ENCODE peak calls at places on chromosome 2, in eight cellular contexts. O is psoas muscle, P is tibial artery, W is tibial nerve, F is neural progenitor cell, I is dorsolateral prefrontal cortex, C is PC-3, Y is vagina. U is an unnamed sample.

GRCh38 chr2:101570121-101570520 is 95.2 kb upstream of the RFX8 start:
- DNase-seq in O (no peak), P (no peak), W (no peak), F (no peak), I (no peak), C (no peak), Y (no peak), U (no peak)

GRCh38 chr2:43792653-43793052 is 18.8 kb downstream of the DYNC2LI1 start:
- DNase-seq in O (no peak), P (no peak), W (no peak), F (no peak), I (no peak), C (no peak), Y (no peak), U (no peak)

GRCh38 chr2:20430461-20431302 is 16.2 kb upstream of the RHOB start:
- DNase-seq in O (no peak), P (peak), W (no peak), F (no peak), I (no peak), C (peak), Y (peak), U (no peak)

GRCh38 chr2:51920509-51920908 is 888.6 kb upstream of the NRXN1 start:
- DNase-seq in O (no peak), P (no peak), W (no peak), F (no peak), I (no peak), C (peak), Y (no peak), U (no peak)

GRCh38 chr2:216317831-216318230 is 54.5 kb downstream of the MARCHF4 start:
- DNase-seq in O (no peak), P (no peak), W (no peak), F (no peak), I (no peak), C (no peak), Y (no peak), U (no peak)

GRCh38 chr2:48009256-48009655 is 103.0 kb upstream of the FBXO11 start:
- DNase-seq in O (no peak), P (no peak), W (no peak), F (no peak), I (no peak), C (no peak), Y (no peak), U (no peak)

GRCh38 chr2:15241208-15241607 is 319.9 kb downstream of the NBAS start:
- DNase-seq in O (no peak), P (no peak), W (no peak), F (no peak), I (no peak), C (peak), Y (no peak), U (no peak)

GRCh38 chr2:43402002-43402401 is 175.6 kb upstream of the ZFP36L2 start:
- DNase-seq in O (no peak), P (no peak), W (no peak), F (no peak), I (no peak), C (no peak), Y (no peak), U (no peak)

GRCh38 chr2:166384774-166385173 is 9.0 kb upstream of the SCN9A start:
- DNase-seq in O (no peak), P (no peak), W (no peak), F (peak), I (no peak), C (peak), Y (no peak), U (no peak)

DNA sequence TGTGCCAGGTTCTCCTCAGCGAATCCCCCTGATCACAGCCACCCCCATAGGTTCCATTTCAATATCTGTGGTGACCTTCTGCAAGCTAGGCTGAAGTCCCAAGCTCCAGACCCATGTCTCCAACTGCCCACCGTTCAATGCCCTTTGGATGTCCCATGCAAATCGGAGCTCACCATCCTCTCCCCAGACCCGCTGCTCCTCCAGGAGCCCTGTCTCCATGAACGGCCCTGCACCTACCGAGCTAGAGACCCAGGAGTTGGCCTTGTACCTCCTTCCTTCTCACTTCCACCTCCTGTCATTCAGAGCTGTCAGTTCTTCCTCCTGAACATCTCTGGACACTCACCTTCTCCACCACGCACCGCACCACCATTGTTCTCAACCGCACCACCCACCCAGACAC is 1.0 kb upstream of the FAHD2A start:
- DNase-seq in O (no peak), P (no peak), W (no peak), F (no peak), I (no peak), C (no peak), Y (no peak), U (peak)
- H3K4me3 ChIP-seq in O (peak), P (peak), W (peak), F (peak), I (peak), C (peak), Y (peak), U (peak)

DNA sequence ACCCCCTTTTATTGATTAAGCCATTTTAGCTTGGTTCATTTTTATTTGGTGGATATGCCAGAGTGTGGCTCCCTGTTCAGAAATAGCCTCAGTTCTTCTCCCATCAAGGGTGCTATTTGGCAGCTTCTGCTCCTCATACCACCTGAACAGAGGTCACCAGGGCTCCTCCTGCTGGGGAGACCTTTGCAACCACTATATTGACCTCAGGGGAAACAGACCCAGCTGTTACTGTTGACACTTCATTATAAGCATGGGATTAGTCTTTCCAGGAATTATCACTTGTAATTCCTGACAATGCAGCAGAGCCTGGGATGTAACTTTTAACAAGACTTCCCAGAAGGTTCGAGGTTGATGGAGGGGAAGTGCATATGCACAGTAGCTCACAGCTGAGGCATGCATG is 239.3 kb upstream of the SPRED2 start:
- DNase-seq in O (no peak), P (no peak), W (no peak), F (no peak), I (no peak), C (no peak), Y (no peak), U (no peak)
- TF ChIP-seq CTCF in O (no peak), P (no peak), W (no peak), F (no peak), I (no peak), C (no peak), Y (no peak), U (no peak)

GRCh38 chr2:229111744-229112143 is 159.3 kb downstream of the PID1 start:
- DNase-seq in O (no peak), P (no peak), W (no peak), F (no peak), I (no peak), C (no peak), Y (no peak), U (no peak)
- H3K27ac ChIP-seq in O (no peak), P (no peak), W (no peak), F (no peak), I (no peak), C (no peak), Y (no peak), U (no peak)

GRCh38 chr2:32865399-32866068 is 81.2 kb upstream of the LTBP1 start:
- DNase-seq in O (no peak), P (no peak), W (no peak), F (no peak), I (no peak), C (peak), Y (no peak), U (no peak)
- H3K4me3 ChIP-seq in O (no peak), P (no peak), W (no peak), F (no peak), I (no peak), C (no peak), Y (no peak), U (no peak)

GRCh38 chr2:122341007-122341406 is 585.6 kb downstream of the TSN start:
- DNase-seq in O (no peak), P (no peak), W (no peak), F (no peak), I (no peak), C (no peak), Y (no peak), U (no peak)

GRCh38 chr2:122340246-122340645 is 584.8 kb downstream of the TSN start:
- DNase-seq in O (no peak), P (no peak), W (no peak), F (no peak), I (no peak), C (peak), Y (no peak), U (no peak)

DNA sequence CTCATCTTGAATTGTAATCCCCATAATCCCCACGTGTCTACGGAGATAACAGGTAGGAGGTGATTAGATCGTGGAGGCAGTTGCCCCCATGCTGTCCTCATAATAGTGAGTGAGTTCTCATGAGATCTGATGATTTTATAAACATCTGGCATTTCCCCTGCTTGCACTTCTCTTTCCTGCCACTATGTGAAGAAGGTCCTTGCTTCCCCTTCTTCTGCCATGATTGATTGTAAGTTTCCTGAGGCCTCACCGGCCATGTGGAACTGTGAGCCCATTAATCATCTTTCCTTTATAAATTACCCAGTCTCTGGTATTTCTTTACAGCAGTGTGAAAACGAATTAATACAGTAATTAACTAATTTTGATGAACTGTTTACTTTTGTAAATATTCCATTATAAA is 582.5 kb downstream of the TSN start:
- DNase-seq in O (no peak), P (no peak), W (no peak), F (no peak), I (no peak), C (no peak), Y (no peak), U (no peak)
- TF ChIP-seq CTCF in O (no peak), P (no peak), W (no peak), F (peak), I (no peak), C (no peak), Y (no peak), U (no peak)

DNA sequence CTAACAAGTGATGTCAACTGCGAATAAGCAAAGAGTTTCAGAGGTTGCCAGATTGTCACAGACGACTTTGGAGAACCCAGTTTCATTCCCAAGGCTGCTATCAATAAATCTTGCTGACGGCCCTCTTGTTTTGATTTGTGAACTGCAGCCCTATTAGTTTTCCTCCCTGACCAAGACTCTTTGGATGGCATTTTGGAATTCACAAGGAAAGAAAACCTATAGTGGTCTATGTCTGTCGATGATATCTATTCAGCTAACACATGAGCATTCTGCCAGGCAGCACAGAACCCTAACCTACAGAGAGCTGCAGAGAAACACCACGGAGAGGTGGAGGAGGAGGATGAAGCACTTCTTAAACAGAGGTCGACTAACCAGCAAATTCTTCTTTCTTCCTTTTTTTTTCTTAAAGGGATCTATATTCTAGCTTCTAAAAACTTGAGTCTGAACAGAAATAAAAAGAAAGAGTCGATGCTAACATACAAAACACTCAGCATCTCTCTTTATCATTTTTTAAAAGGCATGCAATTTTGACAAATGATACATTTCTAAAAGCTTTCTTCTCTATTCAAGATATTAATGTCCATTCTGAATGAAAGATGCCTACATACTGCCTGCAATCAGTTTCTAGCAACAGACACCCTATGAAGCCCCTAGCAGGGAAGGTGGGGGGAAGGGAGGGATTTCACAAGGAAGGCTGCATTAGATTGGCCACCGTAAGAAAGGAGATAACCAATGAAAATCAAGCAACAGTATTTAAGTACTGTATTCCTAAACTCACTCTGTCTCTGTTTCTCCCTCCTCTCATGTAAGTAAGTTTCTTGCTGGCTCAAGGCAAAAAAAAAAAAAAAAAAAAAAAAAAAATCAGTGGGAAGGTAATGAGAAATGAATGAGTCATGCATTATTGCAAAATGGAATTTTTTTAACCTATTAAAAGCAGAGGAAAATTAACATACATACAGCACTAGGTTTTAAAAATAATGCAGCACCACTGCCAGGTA is 83.0 kb upstream of the CHRNA1 start:
- DNase-seq in O (no peak), P (no peak), W (no peak), F (peak), I (peak), C (peak), Y (no peak), U (no peak)
- H3K27ac ChIP-seq in O (no peak), P (peak), W (peak), F (no peak), I (peak), C (no peak), Y (peak), U (no peak)

GRCh38 chr2:202036601-202037037 is 3.0 kb downstream of the FZD7 start:
- DNase-seq in O (no peak), P (no peak), W (no peak), F (peak), I (no peak), C (no peak), Y (no peak), U (no peak)
- H3K4me3 ChIP-seq in O (peak), P (peak), W (peak), F (peak), I (peak), C (peak), Y (peak), U (peak)

DNA sequence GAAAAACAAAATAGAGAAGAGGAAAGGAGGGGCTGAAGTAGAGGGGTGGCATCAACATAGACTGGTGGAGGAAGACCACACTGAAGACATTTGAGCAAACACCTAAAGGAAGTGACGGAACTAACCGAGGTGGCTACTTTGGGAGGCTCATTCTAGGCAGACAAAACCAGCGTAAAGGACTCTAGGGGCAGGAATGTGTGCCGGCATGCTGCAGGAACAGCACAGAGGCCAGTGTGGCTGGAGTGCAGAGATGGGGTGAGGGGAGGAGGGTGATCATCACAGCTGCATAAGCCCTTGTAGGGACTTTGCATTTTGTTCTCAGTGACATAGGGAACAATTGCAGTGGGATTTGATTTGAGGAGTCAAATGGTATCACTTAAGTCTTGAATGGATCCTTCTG is 253.5 kb downstream of the NCKAP5 start:
- DNase-seq in O (no peak), P (no peak), W (no peak), F (peak), I (no peak), C (no peak), Y (no peak), U (no peak)
- TF ChIP-seq CTCF in O (no peak), P (no peak), W (no peak), F (peak), I (no peak), C (no peak), Y (no peak), U (no peak)

DNA sequence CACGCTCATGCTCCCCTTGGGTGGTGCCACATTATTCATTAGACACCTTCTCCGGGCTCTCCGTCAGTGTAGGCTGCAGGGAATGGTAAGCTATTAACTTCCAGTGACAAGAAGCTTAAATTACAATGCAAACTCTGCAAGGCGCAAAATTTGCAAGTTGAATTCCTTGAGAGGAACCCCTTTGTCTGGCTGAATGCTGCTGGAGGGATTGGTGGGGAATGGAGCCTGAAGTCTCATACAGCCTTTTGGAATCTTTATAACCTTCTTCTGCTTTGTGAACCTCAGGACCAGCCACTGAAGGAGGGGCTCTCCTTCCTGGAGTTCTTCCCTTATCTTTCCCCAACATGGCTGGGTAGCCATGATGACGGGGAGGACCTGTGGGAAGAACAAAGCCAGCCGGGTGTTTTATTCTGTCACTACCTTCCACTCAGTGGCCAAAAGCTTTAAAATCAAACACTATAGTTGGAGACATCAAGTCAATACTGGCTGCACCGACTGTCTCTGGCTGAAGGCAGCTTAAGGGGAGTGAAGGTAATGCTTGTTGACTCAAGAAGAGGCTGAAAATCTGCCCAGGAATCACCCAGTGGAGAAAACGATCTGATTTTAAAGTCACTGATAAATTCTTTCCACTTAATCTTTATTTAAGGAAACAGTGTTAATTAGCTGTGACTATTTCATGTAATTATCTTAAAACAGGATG is 221.0 kb upstream of the EPHA4 start:
- DNase-seq in O (no peak), P (no peak), W (no peak), F (peak), I (no peak), C (no peak), Y (no peak), U (no peak)
- H3K27ac ChIP-seq in O (no peak), P (no peak), W (no peak), F (peak), I (no peak), C (no peak), Y (no peak), U (no peak)